ENCODE peak calls at places on chromosomes 2 and 18, in five cellular contexts. O is hepatocyte, I is cardiac muscle cell, X is mammary epithelial cell, Y is heart right ventricle. A is an unnamed sample.

GRCh38 chr2:197011777-197012641 is 85.5 kb upstream of the PGAP1 start:
- DNase-seq in O (peak; percentile 73), I (peak; percentile 67), X (peak; percentile 32), Y (no peak), A (peak; percentile 31)

GRCh38 chr2:118185210-118186109 is 97.2 kb downstream of the INSIG2 start:
- DNase-seq in O (peak; percentile 73), I (peak; percentile 76), X (peak; percentile 34), Y (peak; percentile 57), A (peak; percentile 43)

GRCh38 chr18:58529714-58530354 is 99.1 kb downstream of the ALPK2 start:
- DNase-seq in O (peak; percentile 73), I (peak; percentile 68), X (no peak), Y (peak; percentile 41), A (peak; percentile 85)

GRCh38 chr2:64794426-64794995 is 140.8 kb upstream of the SERTAD2 start:
- DNase-seq in O (no peak), I (no peak), X (no peak), Y (no peak), A (no peak)

GRCh38 chr2:43737097-43737854 is 36.6 kb upstream of the DYNC2LI1 start:
- DNase-seq in O (peak; percentile 30), I (no peak), X (peak; percentile 8), Y (no peak), A (no peak)

GRCh38 chr2:70116936-70117554 is 29.8 kb downstream of the PCBP1 start:
- DNase-seq in O (no peak), I (no peak), X (no peak), Y (no peak), A (peak; percentile 55)

GRCh38 chr18:74631242-74632087 is 33.8 kb downstream of the ZNF407 start:
- DNase-seq in O (no peak), I (no peak), X (no peak), Y (no peak), A (no peak)

GRCh38 chr2:225735844-225736243 is 336.3 kb downstream of the NYAP2 start:
- DNase-seq in O (peak; percentile 38), I (no peak), X (peak; percentile 80), Y (no peak), A (no peak)

GRCh38 chr2:1628893-1629292 is 115.4 kb downstream of the PXDN start:
- DNase-seq in O (no peak), I (no peak), X (peak; percentile 88), Y (no peak), A (no peak)

GRCh38 chr2:134252092-134252775 is 1.6 kb upstream of the MGAT5 start:
- DNase-seq in O (no peak), I (no peak), X (peak; percentile 65), Y (no peak), A (no peak)

GRCh38 chr2:95056461-95057459 is 31.3 kb downstream of the MAL start:
- DNase-seq in O (no peak), I (no peak), X (peak; percentile 17), Y (no peak), A (no peak)

GRCh38 chr2:15367715-15368114 is 193.4 kb downstream of the NBAS start:
- DNase-seq in O (no peak), I (no peak), X (no peak), Y (no peak), A (no peak)

GRCh38 chr18:26637983-26638382 is 89.6 kb upstream of the KCTD1 start:
- DNase-seq in O (no peak), I (no peak), X (no peak), Y (no peak), A (no peak)

DNA sequence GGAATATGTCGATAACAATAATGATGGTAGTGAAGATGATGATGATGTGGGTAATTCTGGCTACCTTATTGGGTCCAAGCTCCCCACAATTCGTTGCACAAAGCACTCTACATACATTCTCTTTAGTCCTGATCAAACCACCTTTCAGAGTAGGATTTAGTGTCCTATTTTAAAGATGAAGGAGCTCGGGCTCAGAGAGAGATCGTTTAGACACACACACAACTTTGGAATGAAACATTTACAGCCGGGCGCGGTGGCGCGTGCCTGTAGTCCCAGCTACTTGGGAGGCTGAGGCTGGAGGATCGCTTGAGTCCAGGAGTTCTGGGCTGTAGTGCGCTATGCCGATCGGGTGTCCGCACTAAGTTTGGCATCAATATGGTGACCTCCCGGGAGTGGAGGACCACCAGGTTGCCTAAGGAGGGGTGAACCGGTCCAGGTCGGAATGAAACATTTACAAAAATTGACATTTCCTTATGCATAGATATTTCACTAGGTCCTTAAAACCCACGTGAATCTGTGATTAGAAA is 50.7 kb downstream of the GREB1 start:
- DNase-seq in O (no peak), I (no peak), X (no peak), Y (no peak), A (no peak)
- TF ChIP-seq CTCF in O (no peak), I (no peak), X (no peak), Y (no peak), A (no peak)

GRCh38 chr2:173195100-173195499 is 119.5 kb downstream of the MAP3K20 start:
- DNase-seq in O (no peak), I (no peak), X (no peak), Y (no peak), A (peak; percentile 48)

GRCh38 chr2:173192071-173192470 is 116.4 kb downstream of the MAP3K20 start:
- DNase-seq in O (no peak), I (no peak), X (peak; percentile 47), Y (no peak), A (no peak)

GRCh38 chr2:173187911-173188788 is 112.5 kb downstream of the MAP3K20 start:
- DNase-seq in O (no peak), I (no peak), X (peak; percentile 38), Y (no peak), A (no peak)

GRCh38 chr2:173193925-173194324 is 118.3 kb downstream of the MAP3K20 start:
- DNase-seq in O (no peak), I (no peak), X (peak; percentile 70), Y (no peak), A (no peak)

GRCh38 chr2:173191601-173192000 is 116.0 kb downstream of the MAP3K20 start:
- DNase-seq in O (no peak), I (no peak), X (peak; percentile 78), Y (no peak), A (no peak)
- H3K27ac ChIP-seq in O (no peak overlapping the region), I (no peak overlapping the region), X (peak overlapping the region; percentile 76), Y (no peak overlapping the region), A (no peak overlapping the region)

DNA sequence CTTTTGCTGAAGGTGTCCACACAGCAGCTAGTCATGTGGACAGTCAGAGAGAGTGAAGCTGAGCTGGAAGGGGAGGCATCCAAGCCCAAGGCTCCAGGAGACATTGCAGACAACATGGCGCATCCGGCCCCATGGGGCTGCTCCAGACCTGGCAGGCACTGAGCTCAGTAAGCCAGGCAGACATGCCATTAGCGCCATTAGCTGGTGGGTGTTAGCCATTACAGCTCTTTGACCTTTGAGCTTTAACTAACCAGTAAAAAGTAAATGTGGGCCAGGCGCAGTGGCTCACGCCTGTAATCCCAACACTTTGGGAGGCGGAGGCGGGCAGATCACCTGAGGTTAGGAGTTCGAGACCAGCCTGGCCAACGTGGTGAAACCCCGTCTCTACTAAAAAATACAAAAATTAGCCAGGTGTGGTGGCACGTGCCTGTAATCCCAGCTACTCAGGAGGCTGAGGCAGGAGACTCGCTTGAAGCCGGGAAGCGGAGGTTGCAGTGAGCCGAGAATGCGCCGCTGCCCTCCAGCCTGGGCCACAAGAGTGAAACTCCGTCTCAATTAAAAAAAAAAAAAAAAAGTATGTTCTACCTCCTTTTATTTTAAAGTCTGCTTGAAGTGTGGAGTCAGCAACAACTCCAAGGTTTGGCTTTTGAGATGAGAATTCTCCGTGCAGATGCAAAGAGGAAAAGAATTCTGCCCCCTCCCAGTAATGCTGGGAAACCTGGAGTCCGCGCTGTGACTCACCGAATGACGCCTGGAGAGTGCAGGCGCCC is 69.4 kb downstream of the TWSG1 start:
- DNase-seq in O (no peak), I (peak; percentile 2), X (no peak), Y (no peak), A (peak; percentile 21)
- TF ChIP-seq CTCF in O (no peak), I (no peak), X (no peak), Y (no peak), A (peak; percentile 40)

DNA sequence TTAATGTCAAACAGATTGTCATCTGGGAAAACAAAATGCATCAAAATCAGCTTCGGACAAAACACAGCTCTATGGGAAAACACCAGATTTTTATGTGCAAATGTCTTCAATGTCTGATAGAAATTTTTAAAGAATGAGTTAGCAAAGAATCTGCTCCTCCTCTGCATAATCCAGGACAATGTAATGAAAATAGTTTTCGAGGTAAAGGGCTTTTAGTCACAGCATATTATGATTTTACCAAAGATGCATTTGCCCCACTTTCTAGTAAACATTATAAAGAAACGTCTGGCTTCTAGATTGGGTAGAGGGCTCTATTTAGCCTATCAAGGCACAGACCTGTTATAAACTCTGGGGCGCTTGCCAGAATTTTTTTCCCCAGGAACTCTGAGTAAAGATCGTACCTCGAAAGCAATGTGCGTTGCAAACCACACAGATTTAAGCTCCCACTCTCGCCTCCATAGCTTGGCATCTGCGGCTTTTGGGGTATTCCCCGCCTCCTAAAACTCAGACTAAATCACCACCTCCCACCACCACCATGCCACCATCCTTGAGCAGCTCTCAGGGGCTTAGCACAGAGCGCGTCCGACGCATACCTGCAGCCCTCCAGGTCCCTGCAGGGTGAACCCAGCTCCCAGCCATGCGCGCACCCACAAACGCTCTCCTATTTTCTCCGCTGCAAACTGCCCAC is 926 bp downstream of the ACVR1C start:
- DNase-seq in O (no peak), I (peak; percentile 10), X (no peak), Y (no peak), A (peak; percentile 17)
- H3K27ac ChIP-seq in O (no peak overlapping the region), I (no peak overlapping the region), X (no peak overlapping the region), Y (no peak overlapping the region), A (no peak overlapping the region)

GRCh38 chr2:215839816-215840215 is 173.5 kb downstream of the MREG start:
- DNase-seq in O (no peak), I (no peak), X (no peak), Y (no peak), A (no peak)
- TF ChIP-seq CTCF in O (no peak), I (no peak), X (no peak), Y (no peak), A (no peak)

DNA sequence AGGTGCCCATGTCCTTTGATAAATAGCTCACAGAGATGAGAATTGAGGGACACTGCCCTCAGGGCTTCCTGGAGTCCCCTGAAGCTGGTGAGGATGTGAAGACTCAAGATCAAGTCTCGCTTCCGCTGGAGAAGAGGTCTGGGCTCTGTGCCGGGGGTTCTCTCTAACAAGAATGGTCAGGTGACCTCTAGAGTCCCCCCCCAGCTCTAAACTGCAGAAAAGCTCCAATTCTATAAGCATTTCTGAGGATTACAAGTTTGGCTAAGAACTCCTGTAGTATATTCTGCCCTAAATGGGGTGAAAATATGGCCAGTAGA is 32.4 kb downstream of the LPIN2 start:
- DNase-seq in O (no peak), I (no peak), X (no peak), Y (no peak), A (no peak)
- H3K27ac ChIP-seq in O (peak overlapping the region; percentile 93), I (no peak overlapping the region), X (no peak overlapping the region), Y (no peak overlapping the region), A (no peak overlapping the region)

DNA sequence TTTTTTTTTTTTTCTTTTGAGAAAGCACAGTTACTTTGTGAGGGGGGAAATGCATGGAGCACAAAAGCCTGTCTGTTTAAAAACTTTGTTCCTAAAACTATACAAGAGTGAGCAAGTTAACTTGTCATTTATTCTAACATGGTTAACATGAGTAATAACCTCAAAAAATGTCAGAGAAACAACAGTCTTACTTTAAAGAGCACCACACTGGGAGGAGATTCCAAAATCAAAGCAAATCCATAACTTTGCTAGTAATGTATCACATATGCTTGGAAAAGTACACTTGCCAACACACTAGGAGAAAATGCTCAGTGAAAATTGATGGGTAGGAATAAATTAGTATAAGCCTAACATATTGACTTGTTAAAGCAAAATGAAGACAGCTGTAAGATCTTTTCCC is 157.1 kb downstream of the PRPF40A start:
- DNase-seq in O (no peak), I (no peak), X (peak; percentile 72), Y (no peak), A (no peak)
- TF ChIP-seq CTCF in O (no peak), I (no peak), X (no peak), Y (no peak), A (no peak)

A was measured in WERI-Rb-1.